ENCODE peak calls at places on chromosomes 6 and 20, in eight cellular contexts. Y is heart left ventricle, R is spleen, N is lower lobe of right lung, M is glutamatergic neuron, O is cardiac muscle cell, X is PC-3, L is cardiac fibroblast. Q is an unnamed sample.

GRCh38 chr6:11824986-11825385 is 46.4 kb upstream of the ADTRP start:
- DNase-seq in L (no peak), X (no peak), Y (no peak), N (no peak), R (no peak), M (no peak), O (peak; percentile 21), Q (no peak)

GRCh38 chr20:52048365-52048764 is 143.2 kb downstream of the ZFP64 start:
- DNase-seq in N (no peak), Y (no peak), X (no peak), L (no peak), M (no peak), R (no peak), O (no peak), Q (no peak)

GRCh38 chr6:50141100-50141499 is 91.4 kb upstream of the DEFB112 start:
- DNase-seq in L (no peak), X (no peak), R (no peak), Y (no peak), N (no peak), M (no peak), O (no peak), Q (no peak)

GRCh38 chr6:42766163-42766670 is 15.6 kb upstream of the BICRAL start:
- DNase-seq in N (no peak), Y (no peak), M (no peak), X (peak; percentile 92), L (no peak), R (no peak), O (no peak), Q (no peak)

GRCh38 chr6:134178230-134179044 is 126.0 kb upstream of the SLC2A12 start:
- DNase-seq in Y (peak; percentile 87), O (peak; percentile 97), N (peak; percentile 82), L (peak; percentile 97), X (no peak), R (peak; percentile 89), M (peak; percentile 68), Q (no peak)

GRCh38 chr20:24149881-24150307 is 161.3 kb upstream of the GGTLC1 start:
- DNase-seq in Y (peak; percentile 30), N (no peak), M (peak; percentile 66), R (no peak), X (peak; percentile 51), L (no peak), O (peak; percentile 25), Q (no peak)

GRCh38 chr6:104332407-104332806 is 527.3 kb downstream of the HACE1 start:
- DNase-seq in L (no peak), R (no peak), O (no peak), X (no peak), Y (no peak), N (no peak), M (no peak), Q (no peak)

GRCh38 chr20:32207626-32208498 is at the start of the genes PLAGL2 and POFUT1:
- DNase-seq in O (peak; percentile 92), Y (peak; percentile 93), L (peak; percentile 91), X (peak; percentile 92), R (peak; percentile 98), N (peak; percentile 94), M (peak; percentile 97), Q (peak; percentile 96)

GRCh38 chr20:18288748-18289705 is 700 bp downstream of the ZNF133 start:
- DNase-seq in N (no peak), L (peak; percentile 24), Y (no peak), M (no peak), R (peak; percentile 83), O (peak; percentile 23), X (no peak), Q (no peak)

GRCh38 chr20:32984196-32984595 is 20.0 kb downstream of the SUN5 start:
- DNase-seq in X (no peak), O (no peak), N (no peak), R (peak; percentile 34), L (no peak), M (no peak), Y (no peak), Q (no peak)

GRCh38 chr6:165556116-165556843 is 106.8 kb downstream of the PDE10A start:
- DNase-seq in L (peak; percentile 63), R (no peak), X (peak; percentile 66), M (no peak), N (no peak), O (peak; percentile 66), Y (no peak), Q (no peak)

GRCh38 chr6:26599591-26599990 is 2.8 kb downstream of the ABT1 start:
- DNase-seq in L (no peak), N (no peak), Y (no peak), M (no peak), O (no peak), X (no peak), R (no peak), Q (no peak)

GRCh38 chr6:9089724-9090123 is 654.4 kb upstream of the SLC35B3 start:
- DNase-seq in N (no peak), M (no peak), Y (no peak), O (no peak), L (no peak), X (no peak), R (no peak), Q (no peak)

GRCh38 chr6:41598670-41599014 is 39.6 kb upstream of the MDFI start:
- DNase-seq in O (no peak), X (no peak), Y (no peak), N (no peak), R (no peak), M (no peak), L (no peak), Q (no peak)

GRCh38 chr6:52392944-52393343 is 27.2 kb upstream of the EFHC1 start:
- DNase-seq in N (no peak), R (no peak), X (peak; percentile 50), O (peak; percentile 50), L (peak; percentile 5), M (no peak), Y (no peak), Q (no peak)

GRCh38 chr6:604579-604978 is 52.3 kb downstream of the HUS1B start:
- DNase-seq in X (no peak), O (no peak), M (no peak), N (no peak), L (no peak), R (no peak), Y (no peak), Q (no peak)

GRCh38 chr20:63344616-63345327 is 16.4 kb downstream of the CHRNA4 start:
- DNase-seq in X (no peak), N (no peak), R (peak; percentile 56), M (peak; percentile 76), O (peak; percentile 69), L (peak; percentile 67), Y (peak; percentile 62), Q (no peak)

GRCh38 chr20:46013826-46014516 is 5.3 kb downstream of the MMP9 start:
- DNase-seq in L (peak; percentile 41), R (peak; percentile 94), N (peak; percentile 70), X (peak; percentile 82), M (peak; percentile 78), Y (peak; percentile 42), O (peak; percentile 52), Q (no peak)

GRCh38 chr20:53986037-53986436 is 84.4 kb downstream of the BCAS1 start:
- DNase-seq in M (no peak), Y (no peak), R (no peak), N (no peak), L (no peak), O (no peak), X (no peak), Q (no peak)

GRCh38 chr20:33099842-33100538 is 20.5 kb downstream of the BPIFB4 start:
- DNase-seq in Y (no peak), M (no peak), O (no peak), X (peak; percentile 45), R (no peak), L (no peak), N (no peak), Q (no peak)

GRCh38 chr6:87590417-87590880 is 514 bp downstream of the ORC3 start:
- DNase-seq in X (no peak), L (no peak), O (no peak), R (no peak), N (no peak), M (no peak), Y (no peak), Q (no peak)

GRCh38 chr6:127420558-127420957 is 38.6 kb downstream of the KIAA0408 start:
- DNase-seq in L (peak; percentile 94), O (peak; percentile 93), M (peak; percentile 22), X (peak; percentile 89), Y (peak; percentile 33), R (peak; percentile 74), N (no peak), Q (no peak)

DNA sequence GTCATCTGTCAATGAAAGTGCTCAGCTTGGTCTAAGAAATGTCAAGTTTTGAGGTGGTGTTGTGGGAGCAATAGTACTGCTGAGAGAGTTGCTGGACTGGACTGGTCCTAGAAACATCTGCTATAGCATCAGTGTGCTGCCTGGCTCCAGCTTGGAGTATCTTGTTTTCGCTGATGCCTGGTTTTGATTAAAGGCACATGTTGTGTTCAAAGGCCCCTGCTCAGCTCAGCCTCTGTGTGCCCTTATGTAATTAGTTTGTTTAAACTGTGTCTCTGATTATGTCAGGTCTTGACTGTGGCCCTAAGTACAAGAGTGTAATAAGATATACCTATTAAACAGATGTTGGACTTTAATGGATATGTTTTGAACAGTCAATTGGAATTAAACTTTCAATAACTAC is 668.1 kb downstream of the DHX35 start:
- DNase-seq in R (no peak), Y (no peak), O (no peak), L (no peak), N (no peak), X (no peak), M (no peak), Q (no peak)
- TF ChIP-seq CTCF in R (no peak), Y (no peak), O (no peak), L (no peak), N (no peak), X (no peak), M (no peak), Q (no peak)

DNA sequence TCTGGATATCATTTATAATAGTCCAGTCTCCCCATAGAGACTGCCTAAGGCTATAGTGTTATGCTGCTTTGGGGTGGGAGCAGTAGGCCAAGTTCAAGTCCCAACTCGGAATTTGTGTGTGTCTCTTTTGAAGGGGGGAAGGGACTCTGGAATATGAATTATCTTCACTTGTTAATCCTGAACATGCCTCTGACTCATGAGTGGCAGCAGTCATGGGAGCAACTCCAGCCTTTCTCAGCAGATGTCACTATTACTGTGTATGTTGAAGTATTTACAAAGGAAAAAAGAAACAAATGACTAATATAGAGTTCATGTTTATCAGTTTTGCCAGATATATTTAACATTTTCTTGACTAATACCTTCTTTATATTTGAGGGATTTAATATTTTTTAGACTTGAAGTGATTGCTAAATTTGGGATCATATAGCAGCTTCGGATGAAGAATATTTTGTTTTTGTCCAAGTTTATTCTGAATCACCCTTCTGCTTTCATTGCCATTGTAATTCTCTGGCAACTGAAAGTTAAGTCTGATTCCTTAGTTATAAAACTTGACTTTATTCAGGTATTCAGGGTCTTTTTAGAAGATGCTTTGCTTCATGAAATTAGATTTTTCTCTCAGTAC is 23.4 kb downstream of the FAM217A start:
- DNase-seq in X (peak; percentile 89), R (no peak), Y (peak; percentile 38), L (peak; percentile 74), N (no peak), M (no peak), O (peak; percentile 71), Q (no peak)
- TF ChIP-seq CTCF in X (peak; percentile 83), R (no peak), Y (peak; percentile 23), L (peak; percentile 41), N (peak; percentile 24), M (no peak), O (peak; percentile 48), Q (peak; percentile 62)

GRCh38 chr6:162385980-162386379 is 341.6 kb downstream of the PRKN start:
- DNase-seq in M (no peak), R (no peak), Y (no peak), X (no peak), O (peak; percentile 2), N (no peak), L (peak; percentile 3), Q (no peak)
- TF ChIP-seq CTCF in M (no peak), R (no peak), Y (no peak), X (no peak), O (no peak), N (no peak), L (no peak), Q (no peak)

GRCh38 chr6:136654086-136654485 is 103.9 kb upstream of the MAP7 start:
- DNase-seq in M (no peak), Y (no peak), L (no peak), R (no peak), X (no peak), O (no peak), N (no peak), Q (no peak)
- TF ChIP-seq CTCF in M (peak; percentile 59), Y (no peak), L (peak; percentile 22), R (no peak), X (peak; percentile 21), O (peak; percentile 20), N (no peak), Q (peak; percentile 61)